ENCODE peak calls at places on chromosomes 1 and 21, in eight cellular contexts. M is NCI-H345; N is fibroblast of lung; K is tibial nerve; I is stromal cell of bone marrow; S is stimulated activated CD4-positive, alpha-beta T cell treated with anti-CD3 and anti-CD28 coated beads, Interleukin-15, amount 100 ng/mL, for 1 hour; H is aorta; D is activated CD8-positive, alpha-beta memory T cell treated with anti-CD3 and anti-CD28 coated beads, Interleukin-2, amount 50 U/mL, for 48 hours. Z is an unnamed sample.
A peak's percentile ranks its signal among the peaks of the same experiment; 100 is the strongest.

GRCh38 chr1:233359431-233359830 is 31.9 kb downstream of the MAP3K21 start:
- DNase-seq in N (no peak), S (no peak), M (no peak), D (no peak), K (no peak), H (no peak), I (no peak), Z (no peak)

GRCh38 chr1:26627959-26628358 is 67.9 kb upstream of the ARID1A start:
- DNase-seq in I (no peak), K (no peak), S (no peak), M (no peak), D (no peak), N (no peak), H (no peak), Z (no peak)

GRCh38 chr1:199173356-199173755 is 534.5 kb downstream of the PTPRC start:
- DNase-seq in D (no peak), M (no peak), S (no peak), H (no peak), I (no peak), N (peak; percentile 79), K (no peak), Z (no peak)

GRCh38 chr1:6001992-6002576 is 9.9 kb upstream of the NPHP4 start:
- DNase-seq in D (no peak), I (no peak), N (no peak), S (no peak), H (peak; percentile 32), M (peak; percentile 87), K (no peak), Z (no peak)

GRCh38 chr21:38544681-38545080 is 46.4 kb upstream of the ERG start:
- DNase-seq in I (peak; percentile 78), N (peak; percentile 60), H (no peak), M (no peak), S (no peak), K (no peak), D (no peak), Z (no peak)

GRCh38 chr1:159000627-159001026 is 9.1 kb upstream of the IFI16 start:
- DNase-seq in M (no peak), D (no peak), N (peak; percentile 93), S (no peak), H (peak; percentile 90), K (peak; percentile 95), I (peak; percentile 97), Z (peak; percentile 96)

GRCh38 chr21:15140321-15141019 is 75.7 kb upstream of the NRIP1 start:
- DNase-seq in K (no peak), M (no peak), D (no peak), S (no peak), N (no peak), I (no peak), H (no peak), Z (no peak)

GRCh38 chr1:32496127-32496526 is 31.3 kb downstream of the ZBTB8B start:
- DNase-seq in N (peak; percentile 59), M (no peak), S (no peak), D (no peak), I (peak; percentile 35), H (no peak), K (no peak), Z (peak; percentile 82)

GRCh38 chr1:73839922-73840321 is 358.1 kb downstream of the LRRIQ3 start:
- DNase-seq in D (no peak), K (no peak), H (no peak), N (peak; percentile 1), I (no peak), S (no peak), M (no peak), Z (peak; percentile 9)

GRCh38 chr21:43940329-43940653 is 71.8 kb upstream of the TRAPPC10 start:
- DNase-seq in S (no peak), M (no peak), H (no peak), K (no peak), D (no peak), I (no peak), N (no peak), Z (no peak)

GRCh38 chr1:67535474-67535873 is 105.3 kb upstream of the SERBP1 start:
- DNase-seq in M (peak; percentile 25), I (peak; percentile 74), N (peak; percentile 82), S (no peak), D (peak; percentile 70), H (peak; percentile 88), K (peak; percentile 88), Z (peak; percentile 92)

GRCh38 chr1:159429074-159429861 is 2.7 kb upstream of the OR10J4 start:
- DNase-seq in S (no peak), K (no peak), M (no peak), D (no peak), N (peak; percentile 96), H (no peak), I (peak; percentile 65), Z (peak; percentile 77)

Z was measured in fibroblast of pulmonary artery.